ENCODE peak calls at places on chromosomes 16 and 17, in eight cellular contexts. H is CD4-positive, CD25-positive, alpha-beta regulatory T cell; R is CD8-positive, alpha-beta memory T cell; O is GM23338; L is effector memory CD4-positive, alpha-beta T cell; U is gastrocnemius medialis; C is K562; P is SJSA1. N is an unnamed sample.
A peak's percentile ranks its signal among the peaks of the same experiment; 100 is the strongest.

GRCh38 chr17:59004338-59005111 is 102.2 kb downstream of the TRIM37 start:
- DNase-seq in H (peak; percentile 77), R (peak; percentile 51), O (peak; percentile 84), L (peak; percentile 56), U (peak; percentile 6), C (peak; percentile 52), P (peak; percentile 72), N (peak; percentile 18)

GRCh38 chr16:66510711-66511614 is 39.0 kb downstream of the TK2 start:
- DNase-seq in H (no peak), R (no peak), O (no peak), L (no peak), U (no peak), C (no peak), P (no peak), N (no peak)

GRCh38 chr16:11354733-11355574 is 9.7 kb downstream of the RMI2 start:
- DNase-seq in H (peak; percentile 87), R (peak; percentile 54), O (no peak), L (peak; percentile 36), U (no peak), C (no peak), P (no peak), N (no peak)

GRCh38 chr17:59842901-59843652 is 49.7 kb downstream of the TUBD1 start:
- DNase-seq in H (peak; percentile 88), R (peak; percentile 23), O (peak; percentile 31), L (no peak), U (no peak), C (peak; percentile 33), P (peak; percentile 93), N (no peak)

GRCh38 chr16:82156761-82157654 is 13.0 kb downstream of the MPHOSPH6 start:
- DNase-seq in H (no peak), R (no peak), O (no peak), L (no peak), U (no peak), C (no peak), P (no peak), N (no peak)

GRCh38 chr16:22235839-22236745 is 30.0 kb downstream of the EEF2K start:
- DNase-seq in H (no peak), R (no peak), O (no peak), L (no peak), U (peak; percentile 35), C (no peak), P (no peak), N (no peak)

GRCh38 chr16:81456523-81457325 is 12.1 kb downstream of the CMIP start:
- DNase-seq in H (no peak), R (no peak), O (no peak), L (no peak), U (no peak), C (no peak), P (no peak), N (peak; percentile 51)

GRCh38 chr17:7179317-7180254 is at the start of gene ASGR1:
- DNase-seq in H (no peak), R (no peak), O (no peak), L (no peak), U (no peak), C (no peak), P (no peak), N (peak; percentile 46)

GRCh38 chr17:35523296-35523695 is 14.2 kb downstream of the SLFN12L start:
- DNase-seq in H (no peak), R (no peak), O (no peak), L (no peak), U (no peak), C (no peak), P (no peak), N (no peak)

GRCh38 chr16:54582631-54583250 is 296.2 kb upstream of the IRX3 start:
- DNase-seq in H (no peak), R (no peak), O (no peak), L (no peak), U (no peak), C (no peak), P (no peak), N (no peak)

GRCh38 chr17:44132275-44132821 is 8.9 kb upstream of the HDAC5 start:
- DNase-seq in H (no peak), R (no peak), O (no peak), L (no peak), U (no peak), C (peak; percentile 70), P (no peak), N (no peak)

GRCh38 chr16:47644166-47644565 is 183.0 kb downstream of the PHKB start:
- DNase-seq in H (no peak), R (no peak), O (no peak), L (no peak), U (no peak), C (no peak), P (peak; percentile 20), N (no peak)

GRCh38 chr16:47643610-47644009 is 182.5 kb downstream of the PHKB start:
- DNase-seq in H (peak; percentile 88), R (no peak), O (no peak), L (no peak), U (no peak), C (no peak), P (no peak), N (no peak)

GRCh38 chr16:47644661-47645060 is 183.5 kb downstream of the PHKB start:
- DNase-seq in H (no peak), R (no peak), O (no peak), L (no peak), U (no peak), C (no peak), P (no peak), N (no peak)

GRCh38 chr16:47646914-47647313 is 185.8 kb downstream of the PHKB start:
- DNase-seq in H (no peak), R (no peak), O (no peak), L (no peak), U (no peak), C (no peak), P (no peak), N (no peak)
- H3K36me3 ChIP-seq in H (peaks cover 35% of the 10 kb centered on the region), R (no peaks in the 10 kb centered on the region), O (peaks cover 3% of the 10 kb centered on the region), L (peaks cover 14% of the 10 kb centered on the region), U (no peaks in the 10 kb centered on the region), C (peaks cover 63% of the 10 kb centered on the region), P (no peaks in the 10 kb centered on the region), N (no peaks in the 10 kb centered on the region)

DNA sequence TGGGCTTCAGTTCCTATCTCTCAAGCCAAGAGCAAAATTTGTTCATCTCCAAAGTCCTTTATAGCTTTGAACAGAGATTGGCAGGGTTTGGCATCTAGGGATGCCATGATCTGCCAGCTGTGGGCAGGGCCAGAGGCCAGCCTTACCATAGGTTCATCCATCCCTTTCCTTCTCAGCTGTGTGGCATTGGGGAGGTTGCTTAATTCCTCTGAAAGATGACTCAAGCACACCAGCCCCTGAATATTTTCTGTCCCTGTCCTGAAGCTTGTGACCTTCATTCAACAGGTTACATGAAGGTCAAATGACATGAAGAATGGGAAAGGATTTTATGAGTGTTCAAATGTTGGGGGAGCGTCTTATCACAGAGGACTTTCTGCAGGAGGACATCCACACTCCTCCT is 3.4 kb downstream of the MT1G start:
- DNase-seq in H (no peak), R (no peak), O (no peak), L (no peak), U (no peak), C (no peak), P (no peak), N (no peak)
- H3K4me3 ChIP-seq in H (no peak overlapping the region), R (no peak overlapping the region), O (no peak overlapping the region), L (no peak overlapping the region), U (no peak overlapping the region), C (no peak overlapping the region), P (no peak overlapping the region), N (no peak overlapping the region)

DNA sequence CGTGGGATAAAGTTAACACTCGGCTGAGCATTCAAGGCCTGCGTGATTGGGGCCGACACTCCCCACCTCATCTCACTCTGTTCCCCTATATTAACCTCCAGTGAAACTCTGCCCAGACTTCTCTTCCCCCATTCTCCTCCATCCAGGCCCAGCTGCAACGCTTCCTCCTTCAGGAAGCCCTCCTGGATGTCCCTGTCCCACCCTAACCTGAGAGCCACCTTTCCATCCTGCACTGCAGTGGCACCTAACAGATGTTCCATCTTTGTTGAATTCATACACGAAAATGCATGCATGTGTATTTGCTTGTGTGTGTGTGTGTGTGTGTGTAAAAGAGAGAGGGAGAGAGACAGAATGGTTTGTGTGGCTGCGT is 32.6 kb upstream of the SBK1 start:
- DNase-seq in H (no peak), R (no peak), O (no peak), L (no peak), U (no peak), C (no peak), P (no peak), N (no peak)
- H3K36me3 ChIP-seq in H (no peaks in the 10 kb centered on the region), R (no peaks in the 10 kb centered on the region), O (no peaks in the 10 kb centered on the region), L (no peaks in the 10 kb centered on the region), U (no peaks in the 10 kb centered on the region), C (no peaks in the 10 kb centered on the region), P (no peaks in the 10 kb centered on the region), N (no peaks in the 10 kb centered on the region)

GRCh38 chr17:29177871-29178749 is 2.1 kb downstream of the MYO18A start:
- DNase-seq in H (no peak), R (no peak), O (peak; percentile 10), L (no peak), U (no peak), C (peak; percentile 83), P (no peak), N (peak; percentile 51)
- H3K4me3 ChIP-seq in H (no peak overlapping the region), R (no peak overlapping the region), O (peak overlapping the region; percentile 81), L (no peak overlapping the region), U (peak overlapping the region; percentile 63), C (peak overlapping the region; percentile 49), P (no peak overlapping the region), N (no peak overlapping the region)

GRCh38 chr16:15602285-15603044 is 40.5 kb downstream of the MARF1 start:
- DNase-seq in H (no peak), R (no peak), O (no peak), L (no peak), U (no peak), C (no peak), P (no peak), N (no peak)
- H3K36me3 ChIP-seq in H (peaks cover 99% of the 10 kb centered on the region), R (peaks cover 72% of the 10 kb centered on the region), O (peaks cover 20% of the 10 kb centered on the region), L (peaks cover 98% of the 10 kb centered on the region), U (peaks cover 2% of the 10 kb centered on the region), C (peaks cover 67% of the 10 kb centered on the region), P (peaks cover 72% of the 10 kb centered on the region), N (peaks cover 20% of the 10 kb centered on the region)

GRCh38 chr17:82106697-82107305 is 8.8 kb upstream of the FASN start:
- DNase-seq in H (no peak), R (no peak), O (no peak), L (no peak), U (peak; percentile 53), C (no peak), P (no peak), N (no peak)
- H3K4me3 ChIP-seq in H (peak overlapping the region; percentile 75), R (peak overlapping the region; percentile 88), O (peak overlapping the region; percentile 26), L (peak overlapping the region; percentile 64), U (peak overlapping the region; percentile 10), C (no peak overlapping the region), P (no peak overlapping the region), N (no peak overlapping the region)

GRCh38 chr17:80353718-80354275 is 61.2 kb upstream of the ENDOV start:
- DNase-seq in H (no peak), R (no peak), O (no peak), L (no peak), U (no peak), C (no peak), P (no peak), N (no peak)
- H3K36me3 ChIP-seq in H (peaks cover 93% of the 10 kb centered on the region), R (peaks cover 80% of the 10 kb centered on the region), O (peaks cover 9% of the 10 kb centered on the region), L (peaks cover 96% of the 10 kb centered on the region), U (peaks cover 6% of the 10 kb centered on the region), C (peaks cover 64% of the 10 kb centered on the region), P (peaks cover 84% of the 10 kb centered on the region), N (peaks cover 24% of the 10 kb centered on the region)

GRCh38 chr17:17186551-17187505 is 19.3 kb downstream of the PLD6 start:
- DNase-seq in H (no peak), R (no peak), O (no peak), L (no peak), U (no peak), C (no peak), P (no peak), N (no peak)
- H3K4me3 ChIP-seq in H (peak overlapping the region; percentile 42), R (no peak overlapping the region), O (no peak overlapping the region), L (no peak overlapping the region), U (no peak overlapping the region), C (no peak overlapping the region), P (no peak overlapping the region), N (no peak overlapping the region)

N was measured in H7.